ENCODE peak calls at places on chromosomes 3 and 15, in five cellular contexts. Z is fibroblast of mammary gland, E is ovary, U is thoracic aorta, R is fibroblast of pulmonary artery. L is an unnamed sample.

GRCh38 chr15:78360426-78360825 is 20.3 kb downstream of the CRABP1 start:
- DNase-seq in U (no peak), Z (peak; percentile 3), E (no peak), R (no peak), L (no peak)

GRCh38 chr3:52120576-52121458 is 33.4 kb downstream of the POC1A start:
- DNase-seq in E (no peak), Z (peak; percentile 21), U (no peak), R (no peak), L (no peak)

GRCh38 chr3:134652409-134652831 is 1.6 kb upstream of the KY start:
- DNase-seq in U (no peak), R (peak; percentile 34), Z (peak; percentile 72), E (no peak), L (peak; percentile 73)

GRCh38 chr3:59641169-59641914 is 591.5 kb upstream of the CFAP20DC start:
- DNase-seq in U (no peak), Z (peak; percentile 65), E (no peak), R (peak; percentile 14), L (peak; percentile 59)

GRCh38 chr3:12706504-12707253 is 42.8 kb upstream of the RAF1 start:
- DNase-seq in U (no peak), R (peak; percentile 79), Z (peak; percentile 79), E (no peak), L (no peak)

GRCh38 chr3:149214702-149215101 is 6.9 kb downstream of the CP start:
- DNase-seq in U (no peak), E (no peak), R (no peak), Z (no peak), L (no peak)

GRCh38 chr3:58492385-58492970 is 582 bp downstream of the KCTD6 start:
- DNase-seq in U (no peak), Z (no peak), E (no peak), R (no peak), L (no peak)

GRCh38 chr3:16741890-16742289 is 136.7 kb upstream of the DAZL start:
- DNase-seq in U (no peak), R (peak; percentile 20), Z (peak; percentile 95), E (no peak), L (peak; percentile 73)

GRCh38 chr3:59772416-59773408 is 722.9 kb upstream of the CFAP20DC start:
- DNase-seq in R (no peak), E (no peak), U (no peak), Z (no peak), L (no peak)

GRCh38 chr3:15256861-15257341 is 50.9 kb downstream of the CAPN7 start:
- DNase-seq in U (no peak), Z (no peak), R (no peak), E (no peak), L (no peak)

GRCh38 chr15:33068531-33068990 is 126.0 kb downstream of the FMN1 start:
- DNase-seq in Z (peak; percentile 12), R (no peak), E (no peak), U (no peak), L (no peak)

GRCh38 chr3:100106094-100106493 is 8.2 kb downstream of the FILIP1L start:
- DNase-seq in U (no peak), Z (peak; percentile 24), E (no peak), R (no peak), L (no peak)

GRCh38 chr15:34014556-34014955 is 24.4 kb downstream of the AVEN start:
- DNase-seq in R (peak; percentile 28), U (no peak), Z (no peak), E (no peak), L (no peak)

GRCh38 chr15:63982381-63982854 is 63.9 kb downstream of the DAPK2 start:
- DNase-seq in E (no peak), U (no peak), R (no peak), Z (no peak), L (no peak)

GRCh38 chr3:445960-446359 is 249.4 kb downstream of the CHL1 start:
- DNase-seq in U (no peak), E (no peak), R (no peak), Z (no peak), L (no peak)

GRCh38 chr3:30465454-30465853 is 140.9 kb upstream of the TGFBR2 start:
- DNase-seq in U (no peak), E (no peak), Z (no peak), R (no peak), L (no peak)
- H3K4me3 ChIP-seq in U (no peak overlapping the region), E (no peak overlapping the region), Z (no peak overlapping the region), R (no peak overlapping the region), L (no peak overlapping the region)

DNA sequence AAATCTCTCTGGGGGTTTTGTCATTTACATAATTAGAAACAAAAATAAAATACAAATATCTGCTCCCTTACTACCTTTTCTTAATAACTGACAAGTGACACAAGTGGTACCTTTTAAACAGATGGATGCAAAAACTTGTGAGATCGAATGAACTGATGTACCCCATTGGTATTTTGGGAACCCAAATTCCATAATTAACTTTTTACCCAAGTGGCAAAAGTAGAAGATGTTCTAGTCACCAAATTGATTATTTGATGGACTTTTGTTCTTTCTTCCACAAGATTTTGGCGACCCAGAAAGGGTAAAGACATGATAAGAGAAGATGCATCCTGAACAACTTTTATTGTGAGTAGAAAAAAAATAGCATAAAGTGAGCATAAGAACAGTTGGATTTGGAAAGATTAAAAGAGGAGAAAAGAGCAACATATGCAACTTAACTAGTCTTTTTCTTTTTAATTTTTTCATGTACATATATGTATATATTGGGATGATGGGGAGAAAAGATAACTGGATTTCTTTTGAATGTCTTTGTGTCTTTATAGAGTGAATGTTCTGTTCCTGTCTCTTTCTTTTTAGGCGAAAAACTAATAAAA is 159.6 kb downstream of the TIGIT start:
- DNase-seq in U (no peak), E (no peak), R (no peak), Z (no peak), L (no peak)
- H3K4me3 ChIP-seq in U (peak overlapping the region; percentile 80), E (no peak overlapping the region), R (no peak overlapping the region), Z (no peak overlapping the region), L (no peak overlapping the region)

DNA sequence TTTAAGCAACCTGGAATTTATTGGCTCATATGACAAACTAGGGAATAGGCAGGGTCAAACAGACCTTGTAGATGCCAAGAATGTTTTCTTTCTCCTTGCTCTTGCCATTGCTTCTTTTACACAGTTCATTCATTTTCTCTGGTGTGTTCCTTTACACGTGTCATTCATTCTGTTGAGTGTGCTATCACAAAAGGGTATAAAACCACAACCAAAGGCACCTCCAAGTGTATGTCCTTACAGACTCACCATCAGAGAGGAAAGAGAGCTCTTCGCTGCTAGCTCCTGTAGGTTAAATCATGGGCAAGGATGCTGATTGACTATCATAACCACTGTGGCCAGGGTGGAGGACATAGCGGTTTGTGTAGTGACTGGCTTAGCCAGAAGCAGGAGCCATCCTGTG is 19.2 kb upstream of the FRMD4B start:
- DNase-seq in E (no peak), U (no peak), Z (no peak), R (no peak), L (no peak)
- H3K4me3 ChIP-seq in E (no peak overlapping the region), U (no peak overlapping the region), Z (no peak overlapping the region), R (no peak overlapping the region), L (no peak overlapping the region)

GRCh38 chr3:172110127-172110779 is 70.9 kb downstream of the FNDC3B start:
- DNase-seq in R (no peak), U (no peak), E (no peak), Z (no peak), L (no peak)

GRCh38 chr3:172106037-172106559 is 66.7 kb downstream of the FNDC3B start:
- DNase-seq in U (no peak), Z (no peak), E (no peak), R (no peak), L (no peak)

GRCh38 chr3:172107403-172107802 is 68.0 kb downstream of the FNDC3B start:
- DNase-seq in Z (peak; percentile 69), U (no peak), R (no peak), E (no peak), L (no peak)

GRCh38 chr3:172104471-172105072 is 65.2 kb downstream of the FNDC3B start:
- DNase-seq in E (no peak), U (no peak), Z (no peak), R (peak; percentile 57), L (no peak)

DNA sequence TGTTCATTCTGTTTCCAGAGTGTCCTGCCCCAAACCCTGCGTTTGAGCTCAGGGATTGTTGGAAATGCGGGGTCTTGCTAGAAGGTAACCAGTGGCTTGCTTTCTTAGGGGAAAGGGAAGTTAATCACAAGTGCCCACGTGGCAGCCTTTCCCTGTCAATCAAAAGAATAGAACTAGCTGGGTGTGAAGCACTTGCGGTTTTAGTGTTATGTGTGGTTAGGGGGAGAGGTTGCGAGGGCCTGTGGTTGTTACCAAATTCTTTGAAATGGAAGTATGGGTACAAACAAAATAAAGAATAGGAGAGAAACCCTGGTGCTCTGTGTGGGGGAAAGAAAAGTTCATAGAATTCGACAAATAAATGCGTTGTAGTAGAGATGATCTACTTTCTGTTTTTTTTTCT is 67.6 kb downstream of the FNDC3B start:
- DNase-seq in U (no peak), R (no peak), Z (no peak), E (no peak), L (no peak)
- H3K4me3 ChIP-seq in U (no peak overlapping the region), R (no peak overlapping the region), Z (no peak overlapping the region), E (no peak overlapping the region), L (no peak overlapping the region)

DNA sequence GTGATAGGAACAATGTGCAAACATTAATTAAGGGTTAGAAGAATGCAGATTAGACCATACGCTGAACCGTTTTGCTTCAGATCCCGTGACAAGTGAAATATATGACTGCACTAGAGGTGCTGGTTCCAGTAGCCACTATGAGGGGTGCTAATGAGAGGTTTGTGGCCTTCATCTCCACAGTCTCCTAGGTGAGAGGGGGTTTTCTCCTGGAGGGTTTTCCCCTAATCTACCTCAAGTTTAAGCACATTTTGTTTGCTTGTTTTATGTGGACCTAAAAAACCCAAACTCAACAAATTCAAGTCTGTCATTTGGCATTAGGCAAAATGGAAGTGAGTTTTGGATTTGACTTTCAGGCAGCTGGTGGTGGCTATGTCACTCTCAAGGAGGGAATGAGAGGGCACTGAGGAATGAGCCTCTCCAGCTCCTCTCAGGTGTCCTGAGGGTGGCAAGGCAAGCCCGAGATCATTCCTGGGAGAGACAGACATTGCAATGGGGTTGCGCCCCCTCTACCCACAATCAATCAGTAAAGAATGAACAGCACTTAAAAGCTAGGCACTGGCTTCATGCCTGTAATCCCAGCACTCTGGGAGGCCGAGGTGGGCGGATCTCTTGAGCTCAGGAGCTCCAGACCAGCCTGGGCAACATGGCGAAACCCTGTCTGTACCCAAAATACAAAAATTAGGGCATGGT is 13.9 kb upstream of the SHF start:
- DNase-seq in U (no peak), R (no peak), Z (no peak), E (no peak), L (no peak)
- H3K4me3 ChIP-seq in U (no peak overlapping the region), R (no peak overlapping the region), Z (no peak overlapping the region), E (no peak overlapping the region), L (peak overlapping the region; percentile 71)

L was measured in skeletal muscle cell.